ENCODE peak calls at places on chromosomes 4 and X, in eight cellular contexts. C is H9, X is astrocyte, T is OCI-LY7, D is fibroblast of lung, A is neuronal stem cell, L is PC-9, K is IMR-90. S is an unnamed sample. For H3K4me1, the result is how much of the 10 kb centered on the place peaks cover.

GRCh38 chr4:39446842-39447573 is 11.7 kb downstream of the RPL9 start:
- DNase-seq in C (peak), X (peak), T (no peak), D (peak), A (peak), L (peak), K (peak), S (peak)

GRCh38 chr4:114607086-114607485 is 8.5 kb downstream of the UGT8 start:
- DNase-seq in C (no peak), X (no peak), T (no peak), D (no peak), A (no peak), L (no peak), K (no peak), S (no peak)

GRCh38 chr4:163815776-163816175 is 321.3 kb downstream of the TMA16 start:
- DNase-seq in C (no peak), X (no peak), T (no peak), D (no peak), A (no peak), L (no peak), K (no peak), S (no peak)

GRCh38 chr4:2250003-2250763 is 8.3 kb upstream of the HAUS3 start:
- DNase-seq in C (no peak), X (no peak), T (no peak), D (no peak), A (no peak), L (no peak), K (no peak), S (no peak)

GRCh38 chr4:61734409-61734808 is 534.3 kb downstream of the ADGRL3 start:
- DNase-seq in C (no peak), X (no peak), T (no peak), D (no peak), A (no peak), L (no peak), K (no peak), S (no peak)

GRCh38 chrX:16786791-16787735 is 797 bp downstream of the TXLNG start:
- DNase-seq in C (no peak), X (no peak), T (peak), D (no peak), A (no peak), L (peak), K (no peak), S (peak)

GRCh38 chr4:13659341-13660070 is 32.0 kb upstream of the BOD1L1 start:
- DNase-seq in C (no peak), X (no peak), T (no peak), D (no peak), A (no peak), L (no peak), K (no peak), S (no peak)

GRCh38 chr4:54149323-54149722 is 49.4 kb downstream of the GSX2 start:
- DNase-seq in C (no peak), X (no peak), T (no peak), D (no peak), A (no peak), L (no peak), K (no peak), S (no peak)

GRCh38 chr4:135434936-135435335 is 1233.3 kb upstream of the PABPC4L start:
- DNase-seq in C (no peak), X (no peak), T (no peak), D (peak), A (no peak), L (peak), K (no peak), S (no peak)

GRCh38 chrX:39857780-39858179 is 240.0 kb downstream of the BCOR start:
- DNase-seq in C (no peak), X (no peak), T (no peak), D (no peak), A (no peak), L (no peak), K (no peak), S (no peak)

GRCh38 chr4:32700838-32701237 is 1980.7 kb downstream of the PCDH7 start:
- DNase-seq in C (no peak), X (no peak), T (no peak), D (no peak), A (no peak), L (no peak), K (no peak), S (no peak)

GRCh38 chr4:39976141-39976944 is 1.4 kb downstream of the PDS5A start:
- DNase-seq in C (peak), X (peak), T (peak), D (peak), A (peak), L (peak), K (peak), S (peak)

GRCh38 chr4:188822698-188823097 is 683.5 kb downstream of the TRIML1 start:
- DNase-seq in C (peak), X (no peak), T (no peak), D (no peak), A (peak), L (no peak), K (no peak), S (no peak)

GRCh38 chr4:43846111-43846587 is 602.5 kb downstream of the KCTD8 start:
- DNase-seq in C (no peak), X (no peak), T (no peak), D (no peak), A (no peak), L (no peak), K (no peak), S (no peak)

GRCh38 chr4:142419712-142420111 is 426.4 kb downstream of the INPP4B start:
- DNase-seq in C (no peak), X (no peak), T (no peak), D (no peak), A (no peak), L (no peak), K (no peak), S (no peak)

GRCh38 chr4:128917781-128918180 is 108.3 kb downstream of the JADE1 start:
- DNase-seq in C (no peak), X (no peak), T (no peak), D (no peak), A (no peak), L (no peak), K (no peak), S (no peak)

GRCh38 chrX:144531877-144532276 is 648.0 kb downstream of the UBE2NL start:
- DNase-seq in C (no peak), X (no peak), T (no peak), D (no peak), A (no peak), L (no peak), K (no peak), S (no peak)

GRCh38 chr4:149706942-149707341 is 108.7 kb downstream of the IQCM start:
- DNase-seq in C (no peak), X (peak), T (no peak), D (peak), A (no peak), L (no peak), K (peak), S (peak)

GRCh38 chr4:139913398-139913990 is 240.5 kb downstream of the MAML3 start:
- DNase-seq in C (no peak), X (peak), T (no peak), D (peak), A (no peak), L (no peak), K (peak), S (peak)

DNA sequence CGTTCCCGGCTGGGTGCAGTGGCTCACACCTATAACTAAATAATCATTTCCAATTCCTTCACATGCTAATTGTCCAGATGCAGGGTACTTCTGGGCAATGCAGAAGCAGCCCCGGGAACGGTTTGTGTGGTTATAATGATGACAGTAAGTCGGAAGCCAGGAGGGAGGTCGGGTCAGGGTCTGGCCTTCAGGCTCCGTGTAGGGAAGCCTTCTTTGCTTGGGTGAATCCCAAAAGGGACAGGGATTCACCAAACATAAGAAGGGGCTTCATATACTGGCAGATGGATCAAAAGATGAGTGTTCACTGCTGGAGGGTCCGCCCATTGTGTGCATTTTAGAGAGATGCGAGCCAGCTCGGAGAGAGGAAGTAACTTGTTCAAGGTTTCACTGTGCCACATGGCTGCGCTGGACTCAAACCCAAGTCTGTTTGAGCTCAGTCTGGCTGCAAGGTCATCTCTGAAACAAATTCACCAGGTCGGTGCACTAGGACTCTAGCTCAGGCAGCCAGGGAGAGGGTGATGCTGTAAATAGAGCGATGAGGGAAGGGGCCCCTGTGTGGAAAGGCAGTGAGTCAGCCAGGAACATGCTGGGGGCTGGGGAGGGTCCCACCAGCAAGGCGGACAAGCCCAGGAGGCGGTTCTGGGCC is 4.8 kb upstream of the KIAA0232 start:
- DNase-seq in C (no peak), X (no peak), T (no peak), D (no peak), A (no peak), L (no peak), K (no peak), S (no peak)
- H3K27ac ChIP-seq in C (no peak), X (no peak), T (no peak), D (no peak), A (no peak), L (no peak), K (no peak), S (no peak)

GRCh38 chr4:152081024-152081423 is 320.2 kb upstream of the GATB start:
- DNase-seq in C (no peak), X (no peak), T (no peak), D (no peak), A (no peak), L (no peak), K (no peak), S (no peak)
- H2AFZ ChIP-seq in C (no peak), X (no peak), T (no peak), D (no peak), A (no peak), L (no peak), K (no peak), S (no peak)

GRCh38 chr4:48340905-48341775 is at the start of gene SLAIN2:
- DNase-seq in C (peak), X (peak), T (peak), D (peak), A (peak), L (peak), K (peak), S (peak)
- H3K4me1 ChIP-seq in C (under half), X (under half), T (under half), D (under half), A (under half), L (half or more), K (under half), S (under half)

GRCh38 chr4:123362103-123362502 is 34.5 kb upstream of the SPRY1 start:
- DNase-seq in C (no peak), X (no peak), T (no peak), D (no peak), A (no peak), L (no peak), K (no peak), S (no peak)
- H3K27ac ChIP-seq in C (no peak), X (no peak), T (peak), D (no peak), A (no peak), L (no peak), K (peak), S (no peak)

GRCh38 chr4:37639551-37640293 is 46.5 kb downstream of the RELL1 start:
- DNase-seq in C (no peak), X (no peak), T (no peak), D (no peak), A (no peak), L (no peak), K (no peak), S (no peak)

GRCh38 chr4:37644962-37645361 is 41.2 kb downstream of the RELL1 start:
- DNase-seq in C (no peak), X (peak), T (no peak), D (peak), A (no peak), L (no peak), K (peak), S (no peak)

GRCh38 chr4:37645736-37646135 is 40.4 kb downstream of the RELL1 start:
- DNase-seq in C (no peak), X (no peak), T (peak), D (no peak), A (no peak), L (no peak), K (no peak), S (no peak)

GRCh38 chr4:37641352-37641751 is 44.8 kb downstream of the RELL1 start:
- DNase-seq in C (no peak), X (no peak), T (no peak), D (no peak), A (no peak), L (no peak), K (no peak), S (no peak)

GRCh38 chr4:37641886-37642849 is 44.0 kb downstream of the RELL1 start:
- DNase-seq in C (no peak), X (no peak), T (no peak), D (no peak), A (no peak), L (no peak), K (no peak), S (no peak)
- H2AFZ ChIP-seq in C (no peak), X (no peak), T (no peak), D (no peak), A (no peak), L (no peak), K (no peak), S (no peak)

DNA sequence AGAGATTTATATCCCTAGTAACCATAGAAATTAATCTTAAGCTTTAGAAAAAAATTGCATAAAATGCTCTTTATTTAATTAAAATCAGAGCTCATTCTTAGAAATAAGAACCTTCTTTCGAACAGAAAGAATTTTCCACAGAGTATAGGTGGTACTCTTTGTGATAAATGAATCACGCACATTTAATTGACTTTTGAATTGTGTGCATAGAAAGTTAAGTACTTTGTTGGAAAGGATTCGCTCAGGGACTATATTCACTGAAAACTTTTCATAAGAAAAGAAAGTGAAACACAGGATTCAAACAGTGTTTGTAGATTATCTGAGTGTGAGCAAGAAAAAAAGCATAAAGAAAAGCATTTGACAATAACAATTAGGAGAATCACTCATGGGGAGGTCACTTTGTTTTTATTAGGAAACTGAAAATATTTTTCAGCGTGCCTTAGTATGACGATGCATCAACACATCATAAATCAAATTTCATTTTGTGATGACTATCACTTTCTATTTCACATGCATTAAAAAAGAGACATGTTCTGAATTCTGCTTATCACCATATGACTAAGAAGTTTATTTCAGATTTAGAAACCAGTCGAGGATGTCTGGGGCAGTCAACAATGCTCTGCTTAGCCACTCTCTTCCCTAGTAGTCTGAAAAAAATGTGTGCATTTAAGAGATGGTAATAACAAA is 49.5 kb downstream of the STX18 start:
- DNase-seq in C (no peak), X (no peak), T (no peak), D (peak), A (no peak), L (no peak), K (peak), S (peak)
- H3K4me1 ChIP-seq in C (under half), X (under half), T (under half), D (under half), A (under half), L (under half), K (under half), S (under half)

GRCh38 chr4:182694551-182694950 is 222.6 kb downstream of the DCTD start:
- DNase-seq in C (no peak), X (no peak), T (no peak), D (no peak), A (no peak), L (no peak), K (no peak), S (no peak)
- H3K27ac ChIP-seq in C (no peak), X (no peak), T (no peak), D (no peak), A (no peak), L (no peak), K (no peak), S (no peak)

DNA sequence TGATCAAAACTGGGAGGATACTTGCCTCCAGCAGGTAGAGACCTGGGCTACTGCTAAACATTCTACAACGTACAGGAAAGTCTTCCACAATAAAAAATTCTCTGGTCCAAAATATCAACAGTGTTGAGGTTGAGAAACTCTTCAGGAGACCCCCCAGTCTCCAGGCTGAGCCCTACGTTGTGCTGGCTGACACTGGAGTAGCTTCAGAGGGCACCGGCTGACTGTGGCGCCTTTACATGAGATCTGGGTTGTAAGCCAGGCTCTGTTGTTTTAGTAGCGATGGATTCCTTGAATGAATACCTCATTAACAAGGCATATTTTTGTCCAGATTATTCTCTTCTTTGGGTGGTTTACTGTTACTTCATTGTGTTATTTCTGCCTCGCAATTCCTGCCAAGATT is 1476.3 kb upstream of the TENM3 start:
- DNase-seq in C (no peak), X (peak), T (no peak), D (peak), A (no peak), L (no peak), K (no peak), S (no peak)
- H2AFZ ChIP-seq in C (no peak), X (no peak), T (peak), D (no peak), A (peak), L (no peak), K (no peak), S (no peak)